ENCODE peak calls at places on chromosome 2, in five cellular contexts. One of them, this sample, is unnamed.

GRCh38 chr2:216404010-216404618 is 8.2 kb upstream of the SMARCAL1 start:
- DNase-seq in OCI-LY7: peak; percentile 45
- DNase-seq in sciatic nerve: no peak
- DNase-seq in CD4-positive, alpha-beta T cell: peak; percentile 33
- DNase-seq in HuH-7: peak; percentile 14
- DNase-seq in this sample: peak; percentile 11

GRCh38 chr2:174951746-174952145 is 53.4 kb downstream of the CHN1 start:
- DNase-seq in OCI-LY7: no peak
- DNase-seq in sciatic nerve: no peak
- DNase-seq in CD4-positive, alpha-beta T cell: no peak
- DNase-seq in HuH-7: no peak
- DNase-seq in this sample: no peak

GRCh38 chr2:196403471-196403870 is 232.1 kb upstream of the STK17B start:
- DNase-seq in OCI-LY7: no peak
- DNase-seq in sciatic nerve: no peak
- DNase-seq in CD4-positive, alpha-beta T cell: no peak
- DNase-seq in HuH-7: no peak
- DNase-seq in this sample: no peak

GRCh38 chr2:43759195-43759594 is 14.6 kb upstream of the DYNC2LI1 start:
- DNase-seq in OCI-LY7: no peak
- DNase-seq in sciatic nerve: no peak
- DNase-seq in CD4-positive, alpha-beta T cell: no peak
- DNase-seq in HuH-7: no peak
- DNase-seq in this sample: no peak

GRCh38 chr2:154133823-154134222 is 262.1 kb downstream of the GALNT13 start:
- DNase-seq in OCI-LY7: no peak
- DNase-seq in sciatic nerve: no peak
- DNase-seq in CD4-positive, alpha-beta T cell: no peak
- DNase-seq in HuH-7: no peak
- DNase-seq in this sample: no peak

GRCh38 chr2:233811732-233812131 is 33.6 kb downstream of the MROH2A start:
- DNase-seq in OCI-LY7: no peak
- DNase-seq in sciatic nerve: peak; percentile 28
- DNase-seq in CD4-positive, alpha-beta T cell: no peak
- DNase-seq in HuH-7: no peak
- DNase-seq in this sample: no peak

GRCh38 chr2:111194835-111195621 is 74.3 kb downstream of the BCL2L11 start:
- DNase-seq in OCI-LY7: no peak
- DNase-seq in sciatic nerve: no peak
- DNase-seq in CD4-positive, alpha-beta T cell: no peak
- DNase-seq in HuH-7: no peak
- DNase-seq in this sample: no peak

GRCh38 chr2:42342061-42342794 is 18.8 kb downstream of the COX7A2L start:
- DNase-seq in OCI-LY7: no peak
- DNase-seq in sciatic nerve: no peak
- DNase-seq in CD4-positive, alpha-beta T cell: no peak
- DNase-seq in HuH-7: no peak
- DNase-seq in this sample: no peak

GRCh38 chr2:60066971-60067370 is 486.5 kb downstream of the BCL11A start:
- DNase-seq in OCI-LY7: no peak
- DNase-seq in sciatic nerve: no peak
- DNase-seq in CD4-positive, alpha-beta T cell: no peak
- DNase-seq in HuH-7: no peak
- DNase-seq in this sample: no peak

GRCh38 chr2:79935771-79936657 is 368.5 kb downstream of the LRRTM1 start:
- DNase-seq in OCI-LY7: peak; percentile 41
- DNase-seq in sciatic nerve: no peak
- DNase-seq in CD4-positive, alpha-beta T cell: no peak
- DNase-seq in HuH-7: peak; percentile 25
- DNase-seq in this sample: peak; percentile 54

GRCh38 chr2:234102112-234102511 is 51.6 kb downstream of the SPP2 start:
- DNase-seq in OCI-LY7: peak; percentile 15
- DNase-seq in sciatic nerve: no peak
- DNase-seq in CD4-positive, alpha-beta T cell: no peak
- DNase-seq in HuH-7: peak; percentile 22
- DNase-seq in this sample: no peak

GRCh38 chr2:210277133-210277532 is 37.8 kb downstream of the MYL1 start:
- DNase-seq in OCI-LY7: no peak
- DNase-seq in sciatic nerve: no peak
- DNase-seq in CD4-positive, alpha-beta T cell: no peak
- DNase-seq in HuH-7: no peak
- DNase-seq in this sample: no peak

GRCh38 chr2:70977605-70978205 is 725 bp upstream of the ANKRD53 start:
- DNase-seq in OCI-LY7: no peak
- DNase-seq in sciatic nerve: no peak
- DNase-seq in CD4-positive, alpha-beta T cell: no peak
- DNase-seq in HuH-7: no peak
- DNase-seq in this sample: peak; percentile 55

GRCh38 chr2:795245-796041 is 118.2 kb upstream of the TMEM18 start:
- DNase-seq in OCI-LY7: no peak
- DNase-seq in sciatic nerve: no peak
- DNase-seq in CD4-positive, alpha-beta T cell: no peak
- DNase-seq in HuH-7: no peak
- DNase-seq in this sample: no peak

GRCh38 chr2:167190053-167190452 is 301.8 kb downstream of the XIRP2 start:
- DNase-seq in OCI-LY7: no peak
- DNase-seq in sciatic nerve: no peak
- DNase-seq in CD4-positive, alpha-beta T cell: no peak
- DNase-seq in HuH-7: no peak
- DNase-seq in this sample: no peak

GRCh38 chr2:124027182-124027581 is 2.1 kb downstream of the CNTNAP5 start:
- DNase-seq in OCI-LY7: peak; percentile 54
- DNase-seq in sciatic nerve: no peak
- DNase-seq in CD4-positive, alpha-beta T cell: no peak
- DNase-seq in HuH-7: peak; percentile 67
- DNase-seq in this sample: peak; percentile 55

GRCh38 chr2:226680674-226681073 is 118.9 kb downstream of the IRS1 start:
- DNase-seq in OCI-LY7: no peak
- DNase-seq in sciatic nerve: no peak
- DNase-seq in CD4-positive, alpha-beta T cell: no peak
- DNase-seq in HuH-7: no peak
- DNase-seq in this sample: no peak

GRCh38 chr2:47313141-47313691 is 89.7 kb upstream of the MSH2 start:
- DNase-seq in OCI-LY7: no peak
- DNase-seq in sciatic nerve: no peak
- DNase-seq in CD4-positive, alpha-beta T cell: no peak
- DNase-seq in HuH-7: peak; percentile 29
- DNase-seq in this sample: no peak

GRCh38 chr2:209556354-209556961 is 132.6 kb downstream of the MAP2 start:
- DNase-seq in OCI-LY7: peak; percentile 1
- DNase-seq in sciatic nerve: no peak
- DNase-seq in CD4-positive, alpha-beta T cell: no peak
- DNase-seq in HuH-7: peak; percentile 18
- DNase-seq in this sample: peak; percentile 31

GRCh38 chr2:216308532-216308931 is 63.8 kb downstream of the MARCHF4 start:
- DNase-seq in OCI-LY7: no peak
- DNase-seq in sciatic nerve: no peak
- DNase-seq in CD4-positive, alpha-beta T cell: no peak
- DNase-seq in HuH-7: no peak
- DNase-seq in this sample: no peak

GRCh38 chr2:135198481-135198880 is 146.4 kb downstream of the RAB3GAP1 start:
- DNase-seq in OCI-LY7: no peak
- DNase-seq in sciatic nerve: no peak
- DNase-seq in CD4-positive, alpha-beta T cell: no peak
- DNase-seq in HuH-7: no peak
- DNase-seq in this sample: no peak

GRCh38 chr2:181779288-181779871 is 99.1 kb upstream of the NEUROD1 start:
- DNase-seq in OCI-LY7: no peak
- DNase-seq in sciatic nerve: no peak
- DNase-seq in CD4-positive, alpha-beta T cell: no peak
- DNase-seq in HuH-7: no peak
- DNase-seq in this sample: no peak

GRCh38 chr2:106193491-106193976 is 567 bp downstream of the UXS1 start:
- DNase-seq in OCI-LY7: peak; percentile 29
- DNase-seq in sciatic nerve: peak; percentile 70
- DNase-seq in CD4-positive, alpha-beta T cell: no peak
- DNase-seq in HuH-7: peak; percentile 18
- DNase-seq in this sample: peak; percentile 54

GRCh38 chr2:185372188-185372587 is 366.4 kb upstream of the FSIP2 start:
- DNase-seq in OCI-LY7: no peak
- DNase-seq in sciatic nerve: no peak
- DNase-seq in CD4-positive, alpha-beta T cell: no peak
- DNase-seq in HuH-7: peak; percentile 4
- DNase-seq in this sample: no peak

GRCh38 chr2:133806564-133806963 is 238.3 kb upstream of the NCKAP5 start:
- DNase-seq in OCI-LY7: no peak
- DNase-seq in sciatic nerve: no peak
- DNase-seq in CD4-positive, alpha-beta T cell: no peak
- DNase-seq in HuH-7: no peak
- DNase-seq in this sample: no peak

GRCh38 chr2:37781028-37781427 is 109.6 kb upstream of the CDC42EP3 start:
- DNase-seq in OCI-LY7: no peak
- DNase-seq in sciatic nerve: no peak
- DNase-seq in CD4-positive, alpha-beta T cell: no peak
- DNase-seq in HuH-7: no peak
- DNase-seq in this sample: no peak

GRCh38 chr2:88038263-88039105 is 17.1 kb downstream of the KRCC1 start:
- DNase-seq in OCI-LY7: no peak
- DNase-seq in sciatic nerve: no peak
- DNase-seq in CD4-positive, alpha-beta T cell: no peak
- DNase-seq in HuH-7: no peak
- DNase-seq in this sample: no peak

GRCh38 chr2:129711816-129712420 is 267.5 kb upstream of the RAB6C start:
- DNase-seq in OCI-LY7: no peak
- DNase-seq in sciatic nerve: no peak
- DNase-seq in CD4-positive, alpha-beta T cell: no peak
- DNase-seq in HuH-7: no peak
- DNase-seq in this sample: no peak

GRCh38 chr2:109031481-109032228 is 42.6 kb upstream of the EDAR start:
- DNase-seq in OCI-LY7: peak; percentile 21
- DNase-seq in sciatic nerve: no peak
- DNase-seq in CD4-positive, alpha-beta T cell: peak; percentile 75
- DNase-seq in HuH-7: no peak
- DNase-seq in this sample: peak; percentile 87

GRCh38 chr2:75787532-75788132 is 76.9 kb upstream of the GCFC2 start:
- DNase-seq in OCI-LY7: peak; percentile 47
- DNase-seq in sciatic nerve: no peak
- DNase-seq in CD4-positive, alpha-beta T cell: no peak
- DNase-seq in HuH-7: peak; percentile 7
- DNase-seq in this sample: peak; percentile 21

GRCh38 chr2:152718909-152719645 is 657 bp downstream of the ARL6IP6 start:
- DNase-seq in OCI-LY7: peak; percentile 81
- DNase-seq in sciatic nerve: no peak
- DNase-seq in CD4-positive, alpha-beta T cell: no peak
- DNase-seq in HuH-7: peak; percentile 35
- DNase-seq in this sample: peak; percentile 84

GRCh38 chr2:88765154-88765948 is 73.9 kb downstream of the RPIA start:
- DNase-seq in OCI-LY7: peak; percentile 94
- DNase-seq in sciatic nerve: no peak
- DNase-seq in CD4-positive, alpha-beta T cell: no peak
- DNase-seq in HuH-7: no peak
- DNase-seq in this sample: peak; percentile 96

GRCh38 chr2:178333851-178334250 is 117.1 kb downstream of the PRKRA start:
- DNase-seq in OCI-LY7: no peak
- DNase-seq in sciatic nerve: no peak
- DNase-seq in CD4-positive, alpha-beta T cell: no peak
- DNase-seq in HuH-7: no peak
- DNase-seq in this sample: no peak

GRCh38 chr2:20496477-20496876 is 49.6 kb downstream of the RHOB start:
- DNase-seq in OCI-LY7: no peak
- DNase-seq in sciatic nerve: peak; percentile 40
- DNase-seq in CD4-positive, alpha-beta T cell: no peak
- DNase-seq in HuH-7: no peak
- DNase-seq in this sample: peak; percentile 18

GRCh38 chr2:74702001-74702715 is 48.1 kb downstream of the SEMA4F start:
- DNase-seq in OCI-LY7: no peak
- DNase-seq in sciatic nerve: no peak
- DNase-seq in CD4-positive, alpha-beta T cell: no peak
- DNase-seq in HuH-7: no peak
- DNase-seq in this sample: no peak

GRCh38 chr2:35365859-35366258 is 989.7 kb upstream of the CRIM1 start:
- DNase-seq in OCI-LY7: no peak
- DNase-seq in sciatic nerve: no peak
- DNase-seq in CD4-positive, alpha-beta T cell: no peak
- DNase-seq in HuH-7: no peak
- DNase-seq in this sample: no peak

GRCh38 chr2:159064446-159065301 is 96.2 kb downstream of the TANC1 start:
- DNase-seq in OCI-LY7: no peak
- DNase-seq in sciatic nerve: no peak
- DNase-seq in CD4-positive, alpha-beta T cell: no peak
- DNase-seq in HuH-7: peak; percentile 22
- DNase-seq in this sample: no peak

GRCh38 chr2:161238264-161238558 is 70.0 kb upstream of the PSMD14 start:
- DNase-seq in OCI-LY7: no peak
- DNase-seq in sciatic nerve: no peak
- DNase-seq in CD4-positive, alpha-beta T cell: no peak
- DNase-seq in HuH-7: no peak
- DNase-seq in this sample: no peak

GRCh38 chr2:105877945-105878344 is 133.2 kb downstream of the NCK2 start:
- DNase-seq in OCI-LY7: no peak
- DNase-seq in sciatic nerve: no peak
- DNase-seq in CD4-positive, alpha-beta T cell: no peak
- DNase-seq in HuH-7: no peak
- DNase-seq in this sample: no peak

GRCh38 chr2:216606551-216607527 is 26.4 kb upstream of the IGFBP2 start:
- DNase-seq in OCI-LY7: peak; percentile 84
- DNase-seq in sciatic nerve: no peak
- DNase-seq in CD4-positive, alpha-beta T cell: peak; percentile 4
- DNase-seq in HuH-7: no peak
- DNase-seq in this sample: peak; percentile 8

This sample was measured in RPMI8226.